ENCODE peak calls at places on chromosome 1, in five cellular contexts. S, G, C, E and V are unnamed samples. For H3K4me1, the result is how much of the 10 kb centered on the place peaks cover.

GRCh38 chr1:4203501-4203900 is 303.4 kb upstream of the C1orf174 start:
- DNase-seq in G (no peak), E (no peak), C (no peak), S (no peak), V (no peak)

GRCh38 chr1:211169353-211169752 is 35.4 kb upstream of the KCNH1 start:
- DNase-seq in E (no peak), C (no peak), S (no peak), G (no peak), V (no peak)

GRCh38 chr1:85888961-85889360 is 180.7 kb upstream of the ZNHIT6 start:
- DNase-seq in E (no peak), C (no peak), S (no peak), G (no peak), V (no peak)

GRCh38 chr1:19921310-19921709 is 2.1 kb downstream of the PLA2G2E start:
- DNase-seq in E (no peak), C (no peak), G (no peak), S (no peak), V (no peak)

GRCh38 chr1:193325042-193325441 is 138.6 kb upstream of the B3GALT2 start:
- DNase-seq in C (no peak), S (no peak), E (no peak), G (no peak), V (no peak)

GRCh38 chr1:243939167-243939848 is 89.3 kb upstream of the AKT3 start:
- DNase-seq in G (no peak), S (no peak), C (peak), E (no peak), V (no peak)

GRCh38 chr1:223756002-223756775 is 43.9 kb downstream of the CAPN2 start:
- DNase-seq in E (no peak), S (no peak), G (no peak), C (no peak), V (no peak)

GRCh38 chr1:59523745-59524450 is 227.0 kb downstream of the FGGY start:
- DNase-seq in S (no peak), E (no peak), G (no peak), C (no peak), V (no peak)

GRCh38 chr1:66335859-66336640 is 197.9 kb upstream of the SGIP1 start:
- DNase-seq in S (peak), E (peak), G (peak), C (peak), V (no peak)

GRCh38 chr1:147142886-147143285 is 29.4 kb downstream of the PRKAB2 start:
- DNase-seq in C (no peak), E (no peak), G (no peak), S (no peak), V (no peak)

GRCh38 chr1:86100401-86100800 is 56.2 kb downstream of the COL24A1 start:
- DNase-seq in E (no peak), S (no peak), G (no peak), C (no peak), V (no peak)

GRCh38 chr1:44801491-44802305 is 1.5 kb downstream of the PLK3 start:
- DNase-seq in E (no peak), G (peak), C (no peak), S (no peak), V (no peak)

GRCh38 chr1:116150368-116150767 is 39.2 kb downstream of the MAB21L3 start:
- DNase-seq in S (no peak), G (no peak), C (no peak), E (no peak), V (no peak)

GRCh38 chr1:214472362-214472761 is 79.0 kb downstream of the PTPN14 start:
- DNase-seq in S (no peak), E (no peak), G (no peak), C (peak), V (no peak)

GRCh38 chr1:45002650-45003645 is 8.2 kb downstream of the HECTD3 start:
- DNase-seq in E (no peak), C (no peak), S (no peak), G (no peak), V (no peak)

GRCh38 chr1:19680644-19681043 is 16.0 kb downstream of the HTR6 start:
- DNase-seq in S (no peak), E (no peak), G (no peak), C (no peak), V (no peak)

GRCh38 chr1:109750920-109751319 is 10.1 kb upstream of the GSTM3 start:
- DNase-seq in C (no peak), G (no peak), S (no peak), E (no peak), V (no peak)

GRCh38 chr1:8873506-8874229 is 4.8 kb downstream of the ENO1 start:
- DNase-seq in C (peak), G (peak), E (peak), S (peak), V (peak)

GRCh38 chr1:20936216-20936615 is 149.1 kb upstream of the HP1BP3 start:
- DNase-seq in C (no peak), S (no peak), E (no peak), G (no peak), V (no peak)

GRCh38 chr1:211944733-211945500 is 90.4 kb downstream of the INTS7 start:
- DNase-seq in G (no peak), C (peak), S (peak), E (no peak), V (peak)

GRCh38 chr1:28259935-28260802 is 851 bp downstream of the SESN2 start:
- DNase-seq in C (peak), S (peak), E (peak), G (peak), V (peak)

GRCh38 chr1:30680429-30680828 is 43.0 kb downstream of the MATN1 start:
- DNase-seq in S (no peak), G (no peak), E (no peak), C (no peak), V (peak)

GRCh38 chr1:235009074-235009473 is 119.6 kb downstream of the TOMM20 start:
- DNase-seq in C (no peak), E (peak), S (no peak), G (no peak), V (no peak)

GRCh38 chr1:210234254-210234747 is 1.7 kb downstream of the SERTAD4 start:
- DNase-seq in S (no peak), G (no peak), E (no peak), C (peak), V (no peak)

GRCh38 chr1:190904091-190904695 is 426.5 kb upstream of the BRINP3 start:
- DNase-seq in C (no peak), E (no peak), S (no peak), G (no peak), V (no peak)

GRCh38 chr1:54623216-54624007 is at the start of gene FAM151A:
- DNase-seq in C (peak), E (no peak), G (no peak), S (no peak), V (no peak)

DNA sequence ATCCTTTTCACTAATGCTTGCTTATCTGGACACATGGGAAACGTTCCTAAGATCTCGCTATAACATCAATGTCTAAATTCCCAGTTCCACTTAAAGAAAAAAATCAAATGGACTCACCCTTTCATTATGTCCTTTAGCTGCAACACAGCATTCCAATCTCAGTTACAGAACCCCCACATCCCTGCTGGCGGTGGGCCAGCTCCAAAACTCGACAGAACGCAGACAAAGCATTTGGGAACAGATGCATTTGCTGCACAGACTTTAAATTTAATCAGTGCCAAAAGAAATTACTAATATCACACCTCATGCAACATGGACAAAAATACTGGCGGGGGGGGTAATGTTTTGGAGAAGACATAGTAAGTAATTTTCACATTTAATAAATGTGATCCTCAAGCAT is 79.8 kb downstream of the TGFBR3 start:
- DNase-seq in E (no peak), C (no peak), G (no peak), S (no peak), V (no peak)
- H3K4me1 ChIP-seq in E (under half), C (under half), G (half or more), S (half or more), V (under half)

GRCh38 chr1:67834246-67834877 is 1.1 kb upstream of the GNG12 start:
- DNase-seq in S (no peak), G (no peak), E (no peak), C (no peak), V (no peak)
- H3K27ac ChIP-seq in S (peak), G (no peak), E (no peak), C (no peak), V (peak)

GRCh38 chr1:201606096-201606495 is 67.2 kb downstream of the NAV1 start:
- DNase-seq in S (no peak), G (no peak), C (no peak), E (no peak), V (no peak)

GRCh38 chr1:201606581-201606980 is 67.7 kb downstream of the NAV1 start:
- DNase-seq in C (no peak), G (no peak), E (no peak), S (no peak), V (no peak)

GRCh38 chr1:201602413-201603265 is 63.7 kb downstream of the NAV1 start:
- DNase-seq in S (no peak), E (no peak), G (no peak), C (no peak), V (no peak)

GRCh38 chr1:201605385-201605747 is 66.4 kb downstream of the NAV1 start:
- DNase-seq in E (no peak), G (no peak), S (no peak), C (no peak), V (no peak)

GRCh38 chr1:201603613-201604232 is 64.8 kb downstream of the NAV1 start:
- DNase-seq in G (no peak), C (no peak), E (no peak), S (no peak), V (no peak)
- H3K4me1 ChIP-seq in G (half or more), C (under half), E (under half), S (under half), V (under half)

GRCh38 chr1:208565761-208566440 is 321.7 kb upstream of the PLXNA2 start:
- DNase-seq in S (no peak), G (no peak), C (no peak), E (no peak), V (no peak)
- H3K27ac ChIP-seq in S (no peak), G (no peak), C (no peak), E (no peak), V (no peak)

GRCh38 chr1:39711359-39712340 is 20.4 kb upstream of the HPCAL4 start:
- DNase-seq in C (peak), S (no peak), G (no peak), E (no peak), V (no peak)
- H3K4me1 ChIP-seq in C (under half), S (under half), G (under half), E (under half), V (under half)

GRCh38 chr1:217322834-217323233 is 308.1 kb downstream of the GPATCH2 start:
- DNase-seq in C (no peak), G (no peak), E (peak), S (no peak), V (no peak)
- H3K27ac ChIP-seq in C (no peak), G (no peak), E (no peak), S (no peak), V (no peak)

GRCh38 chr1:203208181-203208580 is 21.3 kb downstream of the CHIT1 start:
- DNase-seq in C (no peak), S (no peak), G (no peak), E (no peak), V (no peak)
- H3K4me1 ChIP-seq in C (under half), S (under half), G (under half), E (under half), V (under half)

GRCh38 chr1:178025613-178026356 is 55.9 kb upstream of the SEC16B start:
- DNase-seq in G (no peak), C (no peak), S (no peak), E (no peak), V (no peak)
- H3K27ac ChIP-seq in G (no peak), C (no peak), S (no peak), E (no peak), V (no peak)

GRCh38 chr1:42938596-42939184 is 20.0 kb downstream of the SLC2A1 start:
- DNase-seq in C (no peak), E (no peak), S (no peak), G (no peak), V (peak)

GRCh38 chr1:42940851-42941639 is 17.6 kb downstream of the SLC2A1 start:
- DNase-seq in S (no peak), G (no peak), E (no peak), C (peak), V (peak)

GRCh38 chr1:42937836-42938595 is 20.7 kb downstream of the SLC2A1 start:
- DNase-seq in G (no peak), E (no peak), C (no peak), S (no peak), V (peak)

GRCh38 chr1:42937141-42937696 is 21.4 kb downstream of the SLC2A1 start:
- DNase-seq in E (no peak), C (no peak), G (no peak), S (no peak), V (peak)

DNA sequence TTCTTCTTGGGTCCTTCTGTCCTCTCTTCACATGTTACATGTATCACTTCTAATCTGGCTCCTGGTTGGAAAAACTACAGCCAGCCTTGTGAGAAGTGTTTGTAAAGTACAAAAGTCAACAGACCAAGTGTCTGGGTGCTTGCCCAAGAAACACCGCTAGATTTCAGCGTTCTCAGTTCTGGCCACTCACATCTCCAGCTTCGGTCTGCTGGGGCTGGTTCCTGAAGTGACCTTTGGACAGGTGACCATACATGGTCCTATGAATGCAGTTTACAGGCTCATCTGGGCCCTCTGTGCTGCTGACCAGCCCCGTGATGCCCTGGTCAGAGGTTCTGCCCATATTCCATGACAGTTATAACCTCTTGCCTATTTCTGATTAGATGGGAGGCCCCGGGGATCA is 19.5 kb downstream of the SLC2A1 start:
- DNase-seq in C (no peak), E (no peak), S (peak), G (no peak), V (no peak)
- H3K4me1 ChIP-seq in C (under half), E (under half), S (half or more), G (half or more), V (half or more)